ENCODE peak calls at places on chromosomes 3 and 15, in nine cellular contexts. I, L, E, N, K, A, U, X and D are unnamed samples.

GRCh38 chr3:74273555-74274402 is 340.7 kb downstream of the CNTN3 start:
- ATAC-seq in I (no peak), L (no peak), E (no peak), N (no peak), K (no peak), A (no peak), U (no peak), X (no peak), D (no peak)

GRCh38 chr15:47857384-47858168 is 140.3 kb downstream of the SEMA6D start:
- ATAC-seq in I (no peak), L (no peak), E (no peak), N (no peak), K (no peak), A (no peak), U (no peak), X (peak), D (no peak)

GRCh38 chr3:181715601-181716340 is 4.0 kb downstream of the SOX2 start:
- ATAC-seq in I (no peak), L (no peak), E (no peak), N (no peak), K (no peak), A (no peak), U (no peak), X (no peak), D (no peak)

GRCh38 chr15:78570710-78571109 is 5.4 kb downstream of the CHRNA5 start:
- ATAC-seq in I (no peak), L (no peak), E (no peak), N (no peak), K (no peak), A (no peak), U (no peak), X (no peak), D (no peak)

GRCh38 chr15:69727257-69727924 is 274.8 kb downstream of the RPLP1 start:
- ATAC-seq in I (no peak), L (no peak), E (no peak), N (no peak), K (no peak), A (no peak), U (no peak), X (no peak), D (no peak)

GRCh38 chr3:162195147-162195546 is 698.5 kb downstream of the OTOL1 start:
- ATAC-seq in I (no peak), L (no peak), E (no peak), N (no peak), K (no peak), A (no peak), U (no peak), X (no peak), D (no peak)

GRCh38 chr3:112116777-112117186 is 16.3 kb downstream of the GCSAM start:
- ATAC-seq in I (no peak), L (no peak), E (no peak), N (no peak), K (no peak), A (no peak), U (no peak), X (no peak), D (no peak)

GRCh38 chr15:40093224-40093842 is 15.3 kb downstream of the BMF start:
- ATAC-seq in I (peak), L (no peak), E (no peak), N (peak), K (no peak), A (no peak), U (no peak), X (no peak), D (peak)

GRCh38 chr15:97966924-97967620 is 6.6 kb downstream of the ARRDC4 start:
- ATAC-seq in I (no peak), L (no peak), E (no peak), N (no peak), K (no peak), A (no peak), U (no peak), X (no peak), D (no peak)

GRCh38 chr3:112676659-112677234 is 35.8 kb upstream of the CCDC80 start:
- ATAC-seq in I (peak), L (peak), E (peak), N (peak), K (peak), A (peak), U (peak), X (peak), D (peak)

GRCh38 chr3:95387242-95388021 is 1324.6 kb downstream of the NSUN3 start:
- ATAC-seq in I (no peak), L (no peak), E (no peak), N (no peak), K (no peak), A (no peak), U (no peak), X (no peak), D (no peak)

GRCh38 chr15:30929064-30929669 is 25.5 kb downstream of the FAN1 start:
- ATAC-seq in I (no peak), L (no peak), E (no peak), N (no peak), K (no peak), A (no peak), U (no peak), X (no peak), D (no peak)

GRCh38 chr3:183069086-183069485 is 30.2 kb downstream of the MCCC1 start:
- ATAC-seq in I (no peak), L (no peak), E (no peak), N (no peak), K (no peak), A (no peak), U (no peak), X (no peak), D (no peak)

GRCh38 chr3:100260081-100260684 is 609 bp upstream of the TBC1D23 start:
- ATAC-seq in I (peak), L (no peak), E (no peak), N (no peak), K (no peak), A (peak), U (no peak), X (no peak), D (no peak)

GRCh38 chr3:147420361-147421183 is 11.4 kb downstream of the ZIC1 start:
- ATAC-seq in I (no peak), L (no peak), E (no peak), N (no peak), K (no peak), A (no peak), U (no peak), X (no peak), D (no peak)

GRCh38 chr15:76636059-76636458 is 269.1 kb downstream of the SCAPER start:
- ATAC-seq in I (no peak), L (no peak), E (no peak), N (no peak), K (no peak), A (no peak), U (no peak), X (no peak), D (no peak)